ENCODE peak calls at places on chromosomes 12 and 14, in eight cellular contexts. H, O, N, E, J, A, M and W are unnamed samples.

GRCh38 chr12:10140001-10140400 is 10.0 kb upstream of the CLEC7A start:
- DNase-seq in H (no peak), O (no peak), N (peak), E (no peak), J (peak), A (peak), M (no peak), W (peak)

GRCh38 chr12:127293507-127294310 is 973.3 kb upstream of the TMEM132C start:
- DNase-seq in H (peak), O (peak), N (peak), E (peak), J (no peak), A (peak), M (no peak), W (no peak)

GRCh38 chr14:88937706-88938105 is 113.3 kb downstream of the TTC8 start:
- DNase-seq in H (no peak), O (no peak), N (peak), E (no peak), J (no peak), A (no peak), M (no peak), W (no peak)

GRCh38 chr14:38098074-38098846 is 109.4 kb upstream of the SSTR1 start:
- DNase-seq in H (no peak), O (no peak), N (peak), E (no peak), J (no peak), A (no peak), M (no peak), W (no peak)

GRCh38 chr12:4908694-4909396 is 860 bp upstream of the KCNA1 start:
- DNase-seq in H (no peak), O (peak), N (no peak), E (no peak), J (peak), A (no peak), M (no peak), W (peak)

GRCh38 chr14:29717906-29718305 is 209.7 kb downstream of the PRKD1 start:
- DNase-seq in H (no peak), O (no peak), N (no peak), E (no peak), J (no peak), A (no peak), M (no peak), W (no peak)

GRCh38 chr14:33210304-33210703 is 271.6 kb downstream of the NPAS3 start:
- DNase-seq in H (no peak), O (peak), N (peak), E (no peak), J (no peak), A (no peak), M (no peak), W (no peak)

GRCh38 chr12:65803253-65803652 is 21.0 kb upstream of the HMGA2 start:
- DNase-seq in H (no peak), O (no peak), N (no peak), E (no peak), J (no peak), A (no peak), M (no peak), W (no peak)

GRCh38 chr14:55901281-55901680 is 216.9 kb upstream of the PELI2 start:
- DNase-seq in H (no peak), O (no peak), N (no peak), E (no peak), J (no peak), A (no peak), M (no peak), W (no peak)

GRCh38 chr14:23351681-23352505 is 794 bp downstream of the SLC22A17 start:
- DNase-seq in H (no peak), O (no peak), N (no peak), E (no peak), J (no peak), A (no peak), M (no peak), W (peak)

GRCh38 chr12:101087903-101088302 is 122.1 kb downstream of the SLC5A8 start:
- DNase-seq in H (no peak), O (no peak), N (no peak), E (no peak), J (no peak), A (no peak), M (no peak), W (no peak)

GRCh38 chr14:105257464-105257863 is 9.1 kb downstream of the BTBD6 start:
- DNase-seq in H (no peak), O (no peak), N (no peak), E (peak), J (no peak), A (no peak), M (no peak), W (no peak)

GRCh38 chr12:93819048-93819491 is 141.9 kb downstream of the CRADD start:
- DNase-seq in H (peak), O (no peak), N (peak), E (peak), J (no peak), A (peak), M (no peak), W (no peak)

GRCh38 chr14:49505026-49505766 is 81.0 kb downstream of the RPS29 start:
- DNase-seq in H (no peak), O (no peak), N (peak), E (no peak), J (no peak), A (no peak), M (no peak), W (no peak)

GRCh38 chr14:64539186-64539552 is 1.4 kb upstream of the HSPA2 start:
- DNase-seq in H (no peak), O (no peak), N (no peak), E (no peak), J (no peak), A (no peak), M (no peak), W (no peak)

GRCh38 chr12:122997343-122998250 is 17.1 kb downstream of the ARL6IP4 start:
- DNase-seq in H (no peak), O (no peak), N (no peak), E (no peak), J (no peak), A (no peak), M (no peak), W (no peak)

GRCh38 chr14:79369359-79370332 is 841.7 kb downstream of the DIO2 start:
- DNase-seq in H (no peak), O (no peak), N (peak), E (no peak), J (no peak), A (no peak), M (no peak), W (no peak)

GRCh38 chr12:58711968-58712367 is 208.3 kb downstream of the LRIG3 start:
- DNase-seq in H (no peak), O (no peak), N (peak), E (no peak), J (no peak), A (no peak), M (no peak), W (no peak)

GRCh38 chr14:70698288-70698687 is 56.6 kb downstream of the TTC9 start:
- DNase-seq in H (no peak), O (no peak), N (peak), E (peak), J (no peak), A (no peak), M (no peak), W (no peak)

GRCh38 chr12:52213541-52214420 is 19.3 kb upstream of the KRT7 start:
- DNase-seq in H (peak), O (peak), N (peak), E (peak), J (peak), A (peak), M (no peak), W (peak)

GRCh38 chr12:28065889-28066630 is 93.5 kb upstream of the PTHLH start:
- DNase-seq in H (no peak), O (no peak), N (no peak), E (no peak), J (no peak), A (no peak), M (no peak), W (no peak)

GRCh38 chr12:6082613-6083012 is 41.9 kb downstream of the VWF start:
- DNase-seq in H (no peak), O (no peak), N (no peak), E (no peak), J (no peak), A (no peak), M (no peak), W (no peak)

GRCh38 chr12:53999596-54000104 is 311 bp upstream of the HOXC9 start:
- DNase-seq in H (peak), O (no peak), N (no peak), E (no peak), J (no peak), A (no peak), M (no peak), W (no peak)

GRCh38 chr12:121358093-121358492 is 5.9 kb upstream of the ANAPC5 start:
- DNase-seq in H (no peak), O (no peak), N (no peak), E (no peak), J (no peak), A (no peak), M (no peak), W (no peak)

GRCh38 chr12:100229036-100229635 is 28.5 kb downstream of the ACTR6 start:
- DNase-seq in H (no peak), O (no peak), N (peak), E (no peak), J (no peak), A (no peak), M (no peak), W (no peak)

GRCh38 chr14:65042731-65043372 is 56.2 kb downstream of the FNTB start:
- DNase-seq in H (no peak), O (no peak), N (no peak), E (no peak), J (peak), A (no peak), M (no peak), W (peak)

GRCh38 chr12:2958432-2959193 is 584 bp upstream of the TEAD4 start:
- DNase-seq in H (peak), O (no peak), N (peak), E (peak), J (peak), A (peak), M (no peak), W (peak)

GRCh38 chr14:77663289-77663688 is 44.5 kb downstream of the ALKBH1 start:
- DNase-seq in H (no peak), O (no peak), N (peak), E (no peak), J (no peak), A (no peak), M (no peak), W (no peak)

GRCh38 chr12:56317675-56318074 is 1.9 kb upstream of the CNPY2 start:
- DNase-seq in H (no peak), O (no peak), N (no peak), E (no peak), J (no peak), A (no peak), M (no peak), W (no peak)

GRCh38 chr14:72142328-72142727 is 210.1 kb downstream of the RGS6 start:
- DNase-seq in H (no peak), O (no peak), N (no peak), E (no peak), J (no peak), A (no peak), M (no peak), W (no peak)

GRCh38 chr12:62930546-62931425 is 4.2 kb downstream of the PPM1H start:
- DNase-seq in H (no peak), O (no peak), N (no peak), E (no peak), J (no peak), A (no peak), M (no peak), W (no peak)

GRCh38 chr14:99579903-99580570 is 24.0 kb downstream of the CCDC85C start:
- DNase-seq in H (no peak), O (peak), N (no peak), E (peak), J (no peak), A (peak), M (no peak), W (no peak)

DNA sequence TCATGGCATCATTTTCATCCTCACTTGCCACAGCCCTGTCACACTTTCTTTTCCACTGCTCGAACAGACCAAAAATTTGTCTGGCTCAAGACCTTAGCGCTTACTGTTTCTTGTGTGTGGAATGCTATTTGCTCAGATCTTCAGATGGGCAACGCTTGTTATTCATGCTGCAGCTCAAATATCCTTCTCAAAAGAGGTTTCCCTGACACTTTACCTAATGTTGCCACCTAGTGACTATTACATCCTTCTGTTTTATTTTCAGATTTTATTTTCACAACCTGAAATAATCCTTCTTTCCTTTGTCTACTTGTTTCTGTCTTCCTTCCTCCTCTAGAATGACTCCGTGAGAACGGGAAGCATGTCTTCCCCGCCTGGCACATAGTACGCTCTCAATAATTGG is 5.6 kb downstream of the FBXO33 start:
- DNase-seq in H (no peak), O (no peak), N (peak), E (no peak), J (no peak), A (no peak), M (no peak), W (peak)
- TF ChIP-seq CTCF in H (peak), O (no peak), N (peak), E (no peak), J (peak), A (no peak), M (no peak), W (no peak)

DNA sequence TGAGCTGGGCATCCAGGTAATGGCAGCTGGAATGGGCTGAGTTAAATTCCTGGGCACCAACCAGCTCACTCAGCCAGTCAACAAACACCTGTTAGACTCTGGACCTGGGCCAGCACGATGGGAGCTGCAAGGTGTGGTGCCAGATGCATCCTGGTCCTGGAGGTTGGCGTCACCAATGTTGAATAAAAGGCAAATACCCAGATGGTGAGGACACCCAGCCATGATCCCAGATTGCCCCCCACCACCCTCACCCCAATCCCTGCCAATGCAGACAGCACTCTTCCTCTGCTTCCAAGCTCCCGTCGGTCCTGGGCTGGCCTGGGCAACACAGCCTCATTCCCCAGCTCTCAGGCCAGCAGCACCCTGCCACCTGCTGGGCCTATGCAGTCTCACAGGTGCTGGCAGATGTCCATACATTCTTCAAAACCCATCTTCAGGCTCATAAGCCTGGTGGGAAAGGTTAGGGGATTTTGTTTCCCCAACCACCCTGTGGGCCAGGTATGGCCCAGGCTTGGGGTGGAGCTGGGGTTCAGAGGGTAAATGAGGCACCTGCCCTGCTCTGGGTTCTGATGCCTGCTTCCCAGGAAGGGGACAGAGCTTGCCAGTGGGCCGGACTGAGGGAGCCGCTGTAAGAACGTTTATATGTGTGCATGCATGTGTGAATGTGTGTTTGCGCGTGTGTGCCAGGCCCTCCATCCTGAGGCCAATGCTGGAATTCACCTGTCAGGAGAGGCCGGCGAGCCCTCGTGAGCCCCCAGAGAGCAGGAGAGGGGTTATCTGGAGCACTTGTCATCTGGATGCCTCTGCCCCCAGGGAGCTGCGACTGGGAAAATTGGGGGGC is 58.0 kb downstream of the LGMN start:
- DNase-seq in H (no peak), O (peak), N (peak), E (peak), J (no peak), A (peak), M (no peak), W (peak)
- TF ChIP-seq CTCF in H (peak), O (peak), N (peak), E (peak), J (peak), A (no peak), M (peak), W (peak)

GRCh38 chr14:21749306-21749868 is 75.8 kb upstream of the OR4E1 start:
- DNase-seq in H (no peak), O (no peak), N (no peak), E (no peak), J (no peak), A (no peak), M (no peak), W (no peak)

DNA sequence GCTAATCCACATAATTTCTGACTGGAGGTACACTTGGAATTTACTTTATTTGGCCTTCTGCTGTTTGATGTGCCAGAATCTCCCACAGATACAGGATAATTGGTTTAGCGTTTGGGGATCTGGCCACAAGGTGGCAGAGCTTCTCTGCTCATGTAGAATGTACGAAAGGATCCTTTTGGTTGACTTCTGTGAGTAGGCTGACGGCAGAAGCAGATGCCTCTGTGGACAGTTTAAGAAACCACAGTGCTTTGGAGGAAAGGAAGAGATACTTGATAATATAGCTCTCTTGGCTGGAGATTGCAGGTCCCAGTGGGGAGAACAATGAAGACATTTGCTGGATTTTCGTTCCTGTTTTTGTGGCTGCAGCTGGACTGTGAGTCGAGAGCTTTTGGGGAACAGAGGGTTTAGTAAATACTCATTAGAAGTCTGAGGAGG is 75.3 kb upstream of the OR4E1 start:
- DNase-seq in H (no peak), O (peak), N (peak), E (peak), J (peak), A (no peak), M (no peak), W (peak)
- TF ChIP-seq CTCF in H (no peak), O (peak), N (peak), E (peak), J (peak), A (peak), M (no peak), W (peak)

DNA sequence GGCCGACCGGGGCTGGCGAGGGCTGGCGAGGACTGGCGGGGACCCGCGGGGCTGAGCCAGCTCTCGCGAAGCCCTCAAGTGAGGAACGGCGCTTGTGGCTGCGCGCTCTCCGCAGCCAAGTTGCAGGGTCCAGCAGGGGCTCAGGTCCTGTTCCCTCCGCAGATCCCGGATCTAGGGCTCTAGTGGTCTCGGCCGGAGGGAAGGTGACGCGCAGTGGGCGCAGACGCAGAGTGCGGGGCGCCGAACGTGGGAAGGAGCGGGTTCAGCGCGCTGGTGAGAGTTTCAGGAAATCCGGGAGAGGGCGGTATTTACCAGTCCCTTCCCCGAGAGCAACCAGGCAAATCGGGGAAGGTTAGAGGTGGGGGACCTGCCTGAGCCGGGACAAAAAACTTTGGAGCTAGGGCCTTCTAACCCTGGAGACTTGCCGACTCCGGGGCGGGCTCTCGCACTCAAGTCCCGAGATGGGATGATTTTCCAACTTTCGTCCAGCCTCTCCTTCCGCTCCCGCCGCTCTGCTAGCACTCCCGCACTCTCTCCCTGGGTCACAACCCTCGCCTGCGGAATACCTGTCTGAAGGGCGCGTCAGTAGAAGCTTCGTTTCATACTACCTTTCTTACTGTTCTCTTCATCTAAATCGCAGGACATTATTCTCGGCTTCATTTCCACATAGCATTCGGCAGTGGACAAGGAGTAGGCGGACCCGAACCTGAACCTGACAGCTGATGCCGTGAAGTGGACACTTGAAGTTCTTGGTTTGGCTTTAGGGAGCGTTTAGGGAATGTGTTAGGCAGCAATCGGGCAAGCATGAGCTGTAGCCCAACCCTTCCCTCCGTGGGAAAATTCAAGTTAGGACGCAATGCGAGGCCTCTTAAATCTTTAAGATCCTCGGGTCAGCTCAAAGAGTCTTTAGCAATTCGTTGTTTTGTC is 13.6 kb upstream of the PAX9 start:
- DNase-seq in H (no peak), O (peak), N (peak), E (no peak), J (peak), A (no peak), M (no peak), W (no peak)
- TF ChIP-seq CTCF in H (peak), O (peak), N (peak), E (peak), J (no peak), A (no peak), M (peak), W (no peak)

GRCh38 chr14:51554953-51555352 is 96.8 kb upstream of the FRMD6 start:
- DNase-seq in H (no peak), O (no peak), N (peak), E (no peak), J (no peak), A (no peak), M (no peak), W (peak)
- TF ChIP-seq CTCF in H (no peak), O (no peak), N (peak), E (no peak), J (no peak), A (no peak), M (no peak), W (no peak)